ENCODE peak calls at places on chromosomes 4 and X, in nine cellular contexts. M, Q, R, E, Y, X, P, W and A are unnamed samples.

GRCh38 chr4:41257257-41257900 is 651 bp downstream of the UCHL1 start:
- DNase-seq in M (peak), Q (peak), R (peak), E (peak), Y (peak), X (peak), P (peak), W (peak), A (peak)

GRCh38 chrX:116276191-116276700 is 105.7 kb downstream of the AGTR2 start:
- DNase-seq in M (no peak), Q (no peak), R (no peak), E (no peak), Y (no peak), X (no peak), P (no peak), W (no peak), A (no peak)

GRCh38 chr4:56323386-56323785 is 63.9 kb downstream of the AASDH start:
- DNase-seq in M (no peak), Q (no peak), R (no peak), E (no peak), Y (no peak), X (no peak), P (no peak), W (no peak), A (no peak)

GRCh38 chr4:6873792-6874461 is 35.7 kb upstream of the TBC1D14 start:
- DNase-seq in M (peak), Q (peak), R (peak), E (peak), Y (peak), X (peak), P (peak), W (peak), A (peak)

GRCh38 chr4:86269354-86269753 is 90.5 kb downstream of the MAPK10 start:
- DNase-seq in M (no peak), Q (no peak), R (no peak), E (no peak), Y (no peak), X (no peak), P (no peak), W (no peak), A (no peak)

GRCh38 chrX:39869846-39870601 is 227.7 kb downstream of the BCOR start:
- DNase-seq in M (no peak), Q (peak), R (no peak), E (peak), Y (peak), X (no peak), P (no peak), W (no peak), A (no peak)

GRCh38 chr4:188132232-188132631 is 7.0 kb upstream of the TRIML1 start:
- DNase-seq in M (no peak), Q (no peak), R (no peak), E (no peak), Y (no peak), X (no peak), P (no peak), W (no peak), A (no peak)

GRCh38 chr4:26141101-26141830 is 179.5 kb upstream of the RBPJ start:
- DNase-seq in M (no peak), Q (no peak), R (no peak), E (no peak), Y (no peak), X (no peak), P (no peak), W (no peak), A (peak)

GRCh38 chr4:34108456-34108855 is 2135.9 kb downstream of the ARAP2 start:
- DNase-seq in M (no peak), Q (peak), R (no peak), E (no peak), Y (no peak), X (no peak), P (no peak), W (no peak), A (no peak)

GRCh38 chr4:174156239-174156826 is 127.1 kb downstream of the FBXO8 start:
- DNase-seq in M (no peak), Q (peak), R (no peak), E (peak), Y (peak), X (no peak), P (no peak), W (no peak), A (no peak)

GRCh38 chr4:186854256-186854655 is 130.6 kb upstream of the FAT1 start:
- DNase-seq in M (no peak), Q (peak), R (no peak), E (no peak), Y (no peak), X (no peak), P (no peak), W (no peak), A (no peak)

GRCh38 chr4:187128226-187128625 is 404.6 kb upstream of the FAT1 start:
- DNase-seq in M (no peak), Q (peak), R (no peak), E (peak), Y (no peak), X (no peak), P (no peak), W (no peak), A (no peak)

GRCh38 chr4:184408021-184408710 is 66.2 kb downstream of the IRF2 start:
- DNase-seq in M (no peak), Q (peak), R (no peak), E (peak), Y (no peak), X (no peak), P (no peak), W (no peak), A (no peak)

GRCh38 chr4:1417522-1418390 is 11.5 kb upstream of the NKX1-1 start:
- DNase-seq in M (no peak), Q (no peak), R (peak), E (no peak), Y (no peak), X (no peak), P (peak), W (peak), A (peak)

GRCh38 chrX:150162141-150162540 is 201.0 kb upstream of the MAMLD1 start:
- DNase-seq in M (no peak), Q (no peak), R (no peak), E (peak), Y (peak), X (no peak), P (no peak), W (no peak), A (no peak)

GRCh38 chr4:37685211-37685725 is 908 bp downstream of the RELL1 start:
- DNase-seq in M (no peak), Q (peak), R (no peak), E (no peak), Y (no peak), X (no peak), P (no peak), W (no peak), A (no peak)

GRCh38 chr4:23130845-23131244 is 438.1 kb downstream of the GBA3 start:
- DNase-seq in M (no peak), Q (no peak), R (no peak), E (no peak), Y (peak), X (no peak), P (no peak), W (no peak), A (no peak)

GRCh38 chr4:23135792-23136645 is 443.3 kb downstream of the GBA3 start:
- DNase-seq in M (peak), Q (peak), R (no peak), E (peak), Y (peak), X (no peak), P (peak), W (no peak), A (peak)
- TF ChIP-seq CTCF in M (peak), Q (peak), R (peak), E (peak), Y (peak), X (peak), P (peak), W (peak), A (peak)

GRCh38 chrX:100085851-100086250 is 324.2 kb downstream of the PCDH19 start:
- DNase-seq in M (no peak), Q (no peak), R (no peak), E (no peak), Y (no peak), X (no peak), P (no peak), W (no peak), A (no peak)

GRCh38 chrX:100089724-100090123 is 320.3 kb downstream of the PCDH19 start:
- DNase-seq in M (no peak), Q (no peak), R (no peak), E (no peak), Y (no peak), X (no peak), P (no peak), W (no peak), A (no peak)

DNA sequence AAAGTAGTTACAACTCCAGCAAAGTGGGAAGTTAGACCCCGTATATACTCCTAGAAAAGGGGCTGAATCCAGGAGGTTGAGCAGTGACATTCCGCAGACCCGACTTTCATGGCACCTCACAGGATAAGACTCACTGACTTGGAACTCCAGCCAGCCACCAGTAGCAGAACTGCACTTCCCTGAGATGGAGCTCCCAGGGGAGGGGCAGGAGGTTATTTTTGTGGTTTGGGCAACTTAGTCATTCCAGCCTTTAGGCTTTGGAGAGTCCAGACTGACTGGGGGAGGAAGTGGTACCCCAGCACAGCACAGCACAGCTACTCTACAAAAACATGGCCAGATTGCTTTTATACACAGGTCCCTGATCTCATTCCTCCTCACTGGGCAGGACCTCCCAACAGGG is 319.1 kb downstream of the PCDH19 start:
- DNase-seq in M (no peak), Q (peak), R (no peak), E (no peak), Y (no peak), X (no peak), P (no peak), W (no peak), A (no peak)
- TF ChIP-seq CTCF in M (no peak), Q (no peak), R (no peak), E (no peak), Y (no peak), X (no peak), P (no peak), W (no peak), A (no peak)

GRCh38 chr4:183106839-183107238 is 7.8 kb downstream of the WWC2 start:
- DNase-seq in M (no peak), Q (no peak), R (no peak), E (no peak), Y (peak), X (no peak), P (no peak), W (no peak), A (no peak)
- TF ChIP-seq CTCF in M (no peak), Q (no peak), R (no peak), E (no peak), Y (no peak), X (no peak), P (no peak), W (no peak), A (no peak)

GRCh38 chr4:76624271-76624681 is 189.2 kb downstream of the SHROOM3 start:
- DNase-seq in M (no peak), Q (peak), R (no peak), E (no peak), Y (peak), X (no peak), P (no peak), W (no peak), A (no peak)

GRCh38 chr4:76620723-76621463 is 185.9 kb downstream of the SHROOM3 start:
- DNase-seq in M (no peak), Q (no peak), R (no peak), E (no peak), Y (no peak), X (no peak), P (no peak), W (no peak), A (no peak)

GRCh38 chr4:76622717-76623116 is 187.7 kb downstream of the SHROOM3 start:
- DNase-seq in M (no peak), Q (no peak), R (no peak), E (no peak), Y (no peak), X (no peak), P (no peak), W (no peak), A (no peak)

GRCh38 chr4:76623217-76624060 is 188.4 kb downstream of the SHROOM3 start:
- DNase-seq in M (no peak), Q (no peak), R (no peak), E (no peak), Y (no peak), X (no peak), P (no peak), W (no peak), A (no peak)

DNA sequence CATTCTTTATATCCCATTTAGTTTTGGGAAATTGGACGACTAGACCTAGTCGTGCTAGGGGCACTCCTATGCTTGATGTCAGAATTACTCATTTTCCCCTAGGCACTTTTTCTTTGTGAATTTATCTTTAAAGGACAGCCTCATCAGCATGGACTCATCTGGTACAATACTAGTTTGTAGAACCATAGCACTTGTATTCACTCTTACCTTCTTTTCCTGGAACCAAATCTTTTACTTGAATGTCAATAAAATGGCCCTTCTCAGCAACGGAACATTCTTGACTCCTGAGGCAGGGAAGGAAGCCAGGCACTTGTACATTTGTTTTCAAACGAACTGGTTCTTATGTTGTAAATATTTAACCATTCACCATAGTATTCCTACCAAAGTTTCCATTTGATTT is 187.1 kb downstream of the SHROOM3 start:
- DNase-seq in M (no peak), Q (no peak), R (no peak), E (peak), Y (no peak), X (no peak), P (no peak), W (no peak), A (no peak)
- TF ChIP-seq CTCF in M (no peak), Q (no peak), R (no peak), E (no peak), Y (no peak), X (no peak), P (no peak), W (no peak), A (no peak)